ENCODE peak calls at places on chromosomes 2 and 18, in nine cellular contexts. M is lower leg skin, N is tibial nerve, D is erythroblast, S is ovary, R is breast epithelium, C is stomach, O is adrenal gland, L is endothelial cell of umbilical vein. V is an unnamed sample.

GRCh38 chr2:112813043-112813966 is 23.3 kb downstream of the IL1B start:
- DNase-seq in N (no peak), O (no peak), M (no peak), S (no peak), D (no peak), C (no peak), R (no peak), L (no peak), V (no peak)

GRCh38 chr2:165161510-165161909 is 42.3 kb downstream of the SCN3A start:
- DNase-seq in L (no peak), O (no peak), D (no peak), M (no peak), C (no peak), S (no peak), R (no peak), N (no peak), V (no peak)

GRCh38 chr2:196849895-196850294 is 40.7 kb upstream of the C2orf66 start:
- DNase-seq in N (no peak), M (no peak), O (peak; percentile 35), R (no peak), C (no peak), L (peak; percentile 43), S (no peak), D (no peak), V (no peak)

GRCh38 chr2:118923371-118923770 is 18.6 kb upstream of the MARCO start:
- DNase-seq in S (no peak), R (no peak), D (no peak), M (no peak), O (no peak), C (no peak), L (no peak), N (no peak), V (no peak)

GRCh38 chr2:85396531-85397470 is 13.4 kb downstream of the CAPG start:
- DNase-seq in D (no peak), R (no peak), C (no peak), S (no peak), N (no peak), L (peak; percentile 36), O (no peak), M (no peak), V (peak; percentile 24)

GRCh38 chr2:98866033-98866432 is 70.0 kb downstream of the CRACDL start:
- DNase-seq in R (no peak), O (no peak), D (no peak), C (no peak), S (no peak), N (no peak), L (peak; percentile 34), M (no peak), V (no peak)

GRCh38 chr18:22452226-22452668 is 34.5 kb upstream of the CTAGE1 start:
- DNase-seq in N (no peak), L (peak; percentile 86), S (no peak), M (no peak), C (no peak), R (no peak), O (no peak), D (peak; percentile 29), V (no peak)

GRCh38 chr2:146821836-146822316 is 1023.0 kb upstream of the ACVR2A start:
- DNase-seq in M (no peak), L (peak; percentile 85), C (no peak), R (no peak), S (no peak), N (no peak), O (no peak), D (no peak), V (no peak)

GRCh38 chr2:199629301-199629700 is 171.6 kb upstream of the SATB2 start:
- DNase-seq in M (no peak), R (no peak), O (no peak), C (no peak), S (no peak), D (no peak), N (no peak), L (no peak), V (no peak)

GRCh38 chr2:98572676-98573075 is 35.6 kb downstream of the COA5 start:
- DNase-seq in N (no peak), S (peak; percentile 9), R (no peak), M (no peak), D (no peak), C (no peak), L (no peak), O (no peak), V (no peak)

GRCh38 chr2:196335238-196335637 is 163.9 kb upstream of the STK17B start:
- DNase-seq in S (no peak), D (no peak), O (no peak), C (no peak), M (no peak), L (peak; percentile 31), N (no peak), R (no peak), V (no peak)

GRCh38 chr18:48029296-48029986 is 99.0 kb upstream of the SMAD2 start:
- DNase-seq in O (no peak), S (no peak), D (no peak), L (no peak), N (no peak), M (no peak), R (no peak), C (no peak), V (peak; percentile 64)

GRCh38 chr18:14098428-14098827 is 33.8 kb downstream of the ZNF519 start:
- DNase-seq in M (no peak), N (no peak), L (no peak), C (no peak), S (no peak), R (no peak), D (no peak), O (no peak), V (no peak)

GRCh38 chr18:48228301-48228715 is 180.9 kb downstream of the ZBTB7C start:
- DNase-seq in L (no peak), S (peak; percentile 63), C (no peak), N (peak; percentile 59), R (peak; percentile 55), O (peak; percentile 86), M (peak; percentile 64), D (no peak), V (peak; percentile 88)

GRCh38 chr2:165776013-165776412 is 18.0 kb downstream of the GALNT3 start:
- DNase-seq in L (no peak), S (no peak), O (no peak), R (no peak), D (no peak), N (no peak), C (no peak), M (no peak), V (no peak)

GRCh38 chr2:165901595-165901994 is 52.0 kb downstream of the TTC21B start:
- DNase-seq in L (no peak), M (no peak), C (no peak), R (no peak), D (no peak), S (no peak), O (no peak), N (no peak), V (no peak)

GRCh38 chr2:104040739-104041138 is 813.2 kb upstream of the POU3F3 start:
- DNase-seq in O (no peak), L (no peak), R (no peak), N (no peak), M (no peak), C (no peak), S (no peak), D (no peak), V (no peak)

DNA sequence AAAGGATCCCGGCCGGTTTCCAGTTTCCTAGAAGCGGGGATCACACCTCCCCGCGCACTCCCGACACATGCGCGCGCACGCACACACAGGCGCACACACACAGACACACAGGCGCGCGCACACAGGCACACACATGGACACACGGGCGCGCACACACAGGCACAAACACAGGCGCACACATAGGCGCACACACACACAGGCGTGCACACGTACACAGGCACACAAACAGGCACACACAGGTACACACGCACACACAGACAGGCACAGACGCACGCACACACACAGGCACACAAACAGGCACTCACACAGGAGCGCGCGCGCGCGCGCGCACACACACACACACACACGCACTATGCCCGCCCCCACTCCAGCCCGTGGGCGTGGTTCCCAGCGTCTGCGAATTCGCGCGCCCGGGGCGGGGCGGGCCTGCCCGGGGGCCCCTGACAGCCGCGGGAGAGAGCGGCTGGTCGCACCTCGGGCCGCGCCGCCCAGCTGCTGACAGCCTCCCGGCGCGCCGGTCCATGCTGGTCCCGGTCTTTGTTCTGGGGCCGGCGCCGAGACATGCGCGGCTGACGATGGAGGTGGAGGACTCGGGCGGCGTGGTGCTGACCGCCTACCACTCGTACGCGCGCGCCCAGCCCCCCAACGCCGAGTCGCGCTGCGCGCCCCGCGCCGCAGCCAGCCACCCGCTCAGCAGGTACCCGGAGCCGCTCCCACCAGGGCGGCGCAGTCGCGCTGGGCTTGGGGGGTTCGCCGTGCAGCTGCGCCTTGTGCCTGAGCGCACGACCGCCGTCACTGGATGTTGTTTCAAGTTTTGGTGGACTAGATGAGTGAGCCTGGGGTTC is at the start of gene ARHGAP28:
- DNase-seq in L (peak; percentile 96), D (peak; percentile 70), C (peak; percentile 70), N (peak; percentile 75), M (peak; percentile 40), O (peak; percentile 77), S (peak; percentile 90), R (peak; percentile 62), V (peak; percentile 87)
- TF ChIP-seq POLR2A in L (peak; percentile 70), D (no peak), C (no peak), N (no peak), M (no peak), O (peak; percentile 55), S (peak; percentile 52), R (no peak), V (peak; percentile 75)

DNA sequence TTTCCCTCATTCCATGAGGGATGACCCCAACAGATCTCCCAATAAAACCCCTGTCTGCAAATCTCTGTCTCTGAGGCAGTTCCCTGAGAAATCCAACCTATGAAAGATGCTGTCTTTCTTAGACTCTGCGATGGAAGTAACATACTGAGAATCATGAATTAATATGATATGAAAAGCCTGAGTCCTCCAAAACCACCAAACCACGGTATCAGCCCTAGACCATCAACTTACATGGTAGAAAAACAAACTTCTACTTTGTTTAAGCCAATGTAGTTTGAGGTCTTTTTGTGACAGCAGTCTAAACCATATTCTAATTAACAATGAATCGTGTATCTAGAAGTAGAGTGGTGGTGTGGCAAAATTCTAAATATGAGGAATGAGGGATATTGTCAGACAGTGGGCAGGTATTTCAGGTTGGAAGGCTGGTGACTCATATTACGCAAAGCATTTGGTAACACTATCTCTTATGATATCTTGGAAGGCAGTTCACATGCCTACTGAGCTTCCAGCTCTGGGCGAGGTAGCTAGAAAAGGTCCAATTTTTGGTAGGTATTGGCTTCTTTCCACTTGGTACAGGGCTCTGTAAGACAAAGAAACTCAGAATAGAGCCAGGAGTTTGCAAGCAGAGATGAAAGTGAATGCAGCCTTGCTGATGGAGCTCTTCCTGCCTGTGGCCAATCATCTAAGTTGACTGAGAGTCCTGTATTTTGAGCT is 215.8 kb downstream of the ZFP36L2 start:
- DNase-seq in D (no peak), R (peak; percentile 21), M (no peak), L (no peak), O (no peak), N (no peak), S (no peak), C (peak; percentile 15), V (no peak)
- TF ChIP-seq POLR2A in D (no peak), R (no peak), M (no peak), L (no peak), O (no peak), N (no peak), S (no peak), C (no peak), V (no peak)

GRCh38 chr2:213019368-213019767 is 132.0 kb downstream of the IKZF2 start:
- DNase-seq in S (no peak), D (no peak), M (no peak), L (no peak), N (no peak), C (no peak), R (no peak), O (no peak), V (no peak)
- TF ChIP-seq POLR2A in S (no peak), D (no peak), M (no peak), L (no peak), N (no peak), C (no peak), R (no peak), O (no peak), V (no peak)

GRCh38 chr2:154386186-154386585 is 312.3 kb upstream of the KCNJ3 start:
- DNase-seq in M (no peak), R (no peak), O (no peak), N (no peak), S (no peak), C (no peak), D (peak; percentile 0), L (no peak), V (no peak)
- TF ChIP-seq POLR2A in M (no peak), R (no peak), O (no peak), N (no peak), S (no peak), C (no peak), D (no peak), L (no peak), V (no peak)

V was measured in spleen.